ENCODE peak calls at places on chromosomes 5 and 9, in seven cellular contexts. One of them, this sample, is unnamed. For H3K4me1, the result is how much of the 10 kb centered on the place peaks cover.

GRCh38 chr5:83049370-83049863 is 27.8 kb downstream of the TMEM167A start:
- DNase-seq in SJCRH30: no peak
- DNase-seq in endothelial cell of umbilical vein: no peak
- DNase-seq in lower lobe of right lung: no peak
- DNase-seq in GM23248: no peak
- DNase-seq in right lobe of liver: no peak
- DNase-seq in upper lobe of right lung: no peak
- DNase-seq in this sample: no peak

GRCh38 chr9:78559449-78559885 is 262.5 kb downstream of the PSAT1 start:
- DNase-seq in SJCRH30: no peak
- DNase-seq in endothelial cell of umbilical vein: no peak
- DNase-seq in lower lobe of right lung: no peak
- DNase-seq in GM23248: peak
- DNase-seq in right lobe of liver: no peak
- DNase-seq in upper lobe of right lung: no peak
- DNase-seq in this sample: no peak

GRCh38 chr9:79353856-79354520 is 217.8 kb upstream of the TLE4 start:
- DNase-seq in SJCRH30: peak
- DNase-seq in endothelial cell of umbilical vein: peak
- DNase-seq in lower lobe of right lung: no peak
- DNase-seq in GM23248: peak
- DNase-seq in right lobe of liver: no peak
- DNase-seq in upper lobe of right lung: no peak
- DNase-seq in this sample: no peak

GRCh38 chr9:9612270-9612669 is 1000.5 kb downstream of the PTPRD start:
- DNase-seq in SJCRH30: peak
- DNase-seq in endothelial cell of umbilical vein: peak
- DNase-seq in lower lobe of right lung: no peak
- DNase-seq in GM23248: no peak
- DNase-seq in right lobe of liver: no peak
- DNase-seq in upper lobe of right lung: no peak
- DNase-seq in this sample: no peak

GRCh38 chr9:86535406-86535915 is 181.3 kb upstream of the TUT7 start:
- DNase-seq in SJCRH30: no peak
- DNase-seq in endothelial cell of umbilical vein: no peak
- DNase-seq in lower lobe of right lung: no peak
- DNase-seq in GM23248: no peak
- DNase-seq in right lobe of liver: no peak
- DNase-seq in upper lobe of right lung: no peak
- DNase-seq in this sample: no peak

GRCh38 chr9:91680998-91681397 is 257.4 kb upstream of the NFIL3 start:
- DNase-seq in SJCRH30: no peak
- DNase-seq in endothelial cell of umbilical vein: no peak
- DNase-seq in lower lobe of right lung: no peak
- DNase-seq in GM23248: no peak
- DNase-seq in right lobe of liver: no peak
- DNase-seq in upper lobe of right lung: no peak
- DNase-seq in this sample: no peak

GRCh38 chr5:149628221-149628620 is 46.9 kb downstream of the ARHGEF37 start:
- DNase-seq in SJCRH30: no peak
- DNase-seq in endothelial cell of umbilical vein: peak
- DNase-seq in lower lobe of right lung: no peak
- DNase-seq in GM23248: no peak
- DNase-seq in right lobe of liver: no peak
- DNase-seq in upper lobe of right lung: no peak
- DNase-seq in this sample: no peak

GRCh38 chr5:69024241-69024651 is 69.6 kb upstream of the SLC30A5 start:
- DNase-seq in SJCRH30: peak
- DNase-seq in endothelial cell of umbilical vein: peak
- DNase-seq in lower lobe of right lung: no peak
- DNase-seq in GM23248: peak
- DNase-seq in right lobe of liver: no peak
- DNase-seq in upper lobe of right lung: no peak
- DNase-seq in this sample: no peak

GRCh38 chr9:9950813-9951212 is 662.0 kb downstream of the PTPRD start:
- DNase-seq in SJCRH30: no peak
- DNase-seq in endothelial cell of umbilical vein: no peak
- DNase-seq in lower lobe of right lung: no peak
- DNase-seq in GM23248: peak
- DNase-seq in right lobe of liver: no peak
- DNase-seq in upper lobe of right lung: no peak
- DNase-seq in this sample: no peak

GRCh38 chr5:140595538-140595937 is 30.9 kb downstream of the SLC35A4 start:
- DNase-seq in SJCRH30: peak
- DNase-seq in endothelial cell of umbilical vein: peak
- DNase-seq in lower lobe of right lung: no peak
- DNase-seq in GM23248: no peak
- DNase-seq in right lobe of liver: no peak
- DNase-seq in upper lobe of right lung: no peak
- DNase-seq in this sample: no peak

GRCh38 chr9:93186151-93186715 is 2.3 kb downstream of the WNK2 start:
- DNase-seq in SJCRH30: no peak
- DNase-seq in endothelial cell of umbilical vein: no peak
- DNase-seq in lower lobe of right lung: no peak
- DNase-seq in GM23248: no peak
- DNase-seq in right lobe of liver: no peak
- DNase-seq in upper lobe of right lung: no peak
- DNase-seq in this sample: no peak

GRCh38 chr5:141320225-141321169 is at the start of gene TAF7:
- DNase-seq in SJCRH30: peak
- DNase-seq in endothelial cell of umbilical vein: peak
- DNase-seq in lower lobe of right lung: peak
- DNase-seq in GM23248: peak
- DNase-seq in right lobe of liver: peak
- DNase-seq in upper lobe of right lung: peak
- DNase-seq in this sample: peak

GRCh38 chr9:93648181-93648580 is 71.8 kb downstream of the PHF2 start:
- DNase-seq in SJCRH30: no peak
- DNase-seq in endothelial cell of umbilical vein: no peak
- DNase-seq in lower lobe of right lung: no peak
- DNase-seq in GM23248: no peak
- DNase-seq in right lobe of liver: no peak
- DNase-seq in upper lobe of right lung: peak
- DNase-seq in this sample: no peak

GRCh38 chr9:82284758-82285157 is 296.2 kb downstream of the SPATA31D1 start:
- DNase-seq in SJCRH30: no peak
- DNase-seq in endothelial cell of umbilical vein: no peak
- DNase-seq in lower lobe of right lung: no peak
- DNase-seq in GM23248: no peak
- DNase-seq in right lobe of liver: no peak
- DNase-seq in upper lobe of right lung: no peak
- DNase-seq in this sample: no peak

GRCh38 chr9:84327184-84327583 is 13.4 kb downstream of the SLC28A3 start:
- DNase-seq in SJCRH30: no peak
- DNase-seq in endothelial cell of umbilical vein: no peak
- DNase-seq in lower lobe of right lung: no peak
- DNase-seq in GM23248: no peak
- DNase-seq in right lobe of liver: no peak
- DNase-seq in upper lobe of right lung: no peak
- DNase-seq in this sample: no peak

GRCh38 chr5:115375922-115376321 is 79.5 kb upstream of the CCDC112 start:
- DNase-seq in SJCRH30: peak
- DNase-seq in endothelial cell of umbilical vein: no peak
- DNase-seq in lower lobe of right lung: peak
- DNase-seq in GM23248: no peak
- DNase-seq in right lobe of liver: peak
- DNase-seq in upper lobe of right lung: no peak
- DNase-seq in this sample: no peak

GRCh38 chr5:1294839-1295649 is at the start of gene TERT:
- DNase-seq in SJCRH30: no peak
- DNase-seq in endothelial cell of umbilical vein: no peak
- DNase-seq in lower lobe of right lung: peak
- DNase-seq in GM23248: no peak
- DNase-seq in right lobe of liver: no peak
- DNase-seq in upper lobe of right lung: peak
- DNase-seq in this sample: peak

GRCh38 chr9:116985636-116986414 is 298.7 kb downstream of the TRIM32 start:
- DNase-seq in SJCRH30: no peak
- DNase-seq in endothelial cell of umbilical vein: no peak
- DNase-seq in lower lobe of right lung: no peak
- DNase-seq in GM23248: no peak
- DNase-seq in right lobe of liver: no peak
- DNase-seq in upper lobe of right lung: no peak
- DNase-seq in this sample: no peak

GRCh38 chr5:132254321-132254977 is 3.0 kb upstream of the PDLIM4 start:
- DNase-seq in SJCRH30: no peak
- DNase-seq in endothelial cell of umbilical vein: no peak
- DNase-seq in lower lobe of right lung: peak
- DNase-seq in GM23248: no peak
- DNase-seq in right lobe of liver: no peak
- DNase-seq in upper lobe of right lung: peak
- DNase-seq in this sample: peak

GRCh38 chr9:70403618-70404025 is 10.8 kb downstream of the KLF9 start:
- DNase-seq in SJCRH30: no peak
- DNase-seq in endothelial cell of umbilical vein: peak
- DNase-seq in lower lobe of right lung: no peak
- DNase-seq in GM23248: peak
- DNase-seq in right lobe of liver: no peak
- DNase-seq in upper lobe of right lung: no peak
- DNase-seq in this sample: no peak
- H3K4me3 ChIP-seq in SJCRH30: no peak
- H3K4me3 ChIP-seq in endothelial cell of umbilical vein: no peak
- H3K4me3 ChIP-seq in lower lobe of right lung: no peak
- H3K4me3 ChIP-seq in GM23248: peak
- H3K4me3 ChIP-seq in right lobe of liver: no peak
- H3K4me3 ChIP-seq in upper lobe of right lung: no peak
- H3K4me3 ChIP-seq in this sample: no peak

GRCh38 chr9:114348261-114348905 is 18.7 kb downstream of the ORM2 start:
- DNase-seq in SJCRH30: no peak
- DNase-seq in endothelial cell of umbilical vein: no peak
- DNase-seq in lower lobe of right lung: no peak
- DNase-seq in GM23248: no peak
- DNase-seq in right lobe of liver: no peak
- DNase-seq in upper lobe of right lung: no peak
- DNase-seq in this sample: no peak

GRCh38 chr9:114349713-114350480 is 20.2 kb downstream of the ORM2 start:
- DNase-seq in SJCRH30: no peak
- DNase-seq in endothelial cell of umbilical vein: no peak
- DNase-seq in lower lobe of right lung: no peak
- DNase-seq in GM23248: no peak
- DNase-seq in right lobe of liver: no peak
- DNase-seq in upper lobe of right lung: no peak
- DNase-seq in this sample: peak

GRCh38 chr9:114350636-114351396 is 21.1 kb downstream of the ORM2 start:
- DNase-seq in SJCRH30: no peak
- DNase-seq in endothelial cell of umbilical vein: no peak
- DNase-seq in lower lobe of right lung: no peak
- DNase-seq in GM23248: no peak
- DNase-seq in right lobe of liver: no peak
- DNase-seq in upper lobe of right lung: no peak
- DNase-seq in this sample: peak

GRCh38 chr9:114347675-114348074 is 18.0 kb downstream of the ORM2 start:
- DNase-seq in SJCRH30: no peak
- DNase-seq in endothelial cell of umbilical vein: no peak
- DNase-seq in lower lobe of right lung: no peak
- DNase-seq in GM23248: no peak
- DNase-seq in right lobe of liver: no peak
- DNase-seq in upper lobe of right lung: no peak
- DNase-seq in this sample: peak

GRCh38 chr9:114348906-114349482 is 19.3 kb downstream of the ORM2 start:
- DNase-seq in SJCRH30: peak
- DNase-seq in endothelial cell of umbilical vein: peak
- DNase-seq in lower lobe of right lung: peak
- DNase-seq in GM23248: peak
- DNase-seq in right lobe of liver: peak
- DNase-seq in upper lobe of right lung: peak
- DNase-seq in this sample: peak
- H3K27ac ChIP-seq in SJCRH30: no peak
- H3K27ac ChIP-seq in endothelial cell of umbilical vein: no peak
- H3K27ac ChIP-seq in lower lobe of right lung: peak
- H3K27ac ChIP-seq in GM23248: peak
- H3K27ac ChIP-seq in right lobe of liver: no peak
- H3K27ac ChIP-seq in upper lobe of right lung: peak
- H3K27ac ChIP-seq in this sample: no peak

DNA sequence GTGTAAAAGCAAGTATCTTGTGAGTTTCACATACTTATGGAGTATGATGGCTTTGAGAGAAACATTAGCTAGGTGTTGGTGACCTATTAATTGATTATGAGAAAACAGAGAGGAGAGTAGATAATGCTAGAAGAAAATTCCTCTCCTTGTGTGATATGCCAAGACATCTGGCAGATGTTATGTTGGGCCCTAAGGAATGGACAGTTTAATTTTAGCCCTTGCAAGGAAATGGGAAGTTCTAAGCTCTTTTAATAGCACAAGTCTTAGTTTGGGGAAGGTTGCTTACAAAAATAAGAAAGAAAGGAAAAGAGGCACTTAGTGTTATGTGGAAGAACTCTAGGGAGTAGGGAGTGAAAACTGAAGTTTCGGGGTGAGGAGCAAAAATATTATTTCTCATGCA is 5.1 kb downstream of the ZNF462 start:
- DNase-seq in SJCRH30: no peak
- DNase-seq in endothelial cell of umbilical vein: no peak
- DNase-seq in lower lobe of right lung: no peak
- DNase-seq in GM23248: no peak
- DNase-seq in right lobe of liver: no peak
- DNase-seq in upper lobe of right lung: no peak
- DNase-seq in this sample: no peak
- H3K4me1 ChIP-seq in SJCRH30: under half
- H3K4me1 ChIP-seq in endothelial cell of umbilical vein: under half
- H3K4me1 ChIP-seq in lower lobe of right lung: under half
- H3K4me1 ChIP-seq in GM23248: under half
- H3K4me1 ChIP-seq in right lobe of liver: under half
- H3K4me1 ChIP-seq in upper lobe of right lung: under half
- H3K4me1 ChIP-seq in this sample: under half

GRCh38 chr5:148412124-148412523 is 28.4 kb downstream of the FBXO38 start:
- DNase-seq in SJCRH30: no peak
- DNase-seq in endothelial cell of umbilical vein: no peak
- DNase-seq in lower lobe of right lung: no peak
- DNase-seq in GM23248: no peak
- DNase-seq in right lobe of liver: no peak
- DNase-seq in upper lobe of right lung: no peak
- DNase-seq in this sample: no peak

GRCh38 chr5:148416921-148417320 is 33.2 kb downstream of the FBXO38 start:
- DNase-seq in SJCRH30: no peak
- DNase-seq in endothelial cell of umbilical vein: peak
- DNase-seq in lower lobe of right lung: no peak
- DNase-seq in GM23248: peak
- DNase-seq in right lobe of liver: no peak
- DNase-seq in upper lobe of right lung: no peak
- DNase-seq in this sample: no peak

GRCh38 chr5:148418511-148418910 is 34.8 kb downstream of the FBXO38 start:
- DNase-seq in SJCRH30: no peak
- DNase-seq in endothelial cell of umbilical vein: no peak
- DNase-seq in lower lobe of right lung: no peak
- DNase-seq in GM23248: no peak
- DNase-seq in right lobe of liver: no peak
- DNase-seq in upper lobe of right lung: no peak
- DNase-seq in this sample: no peak

GRCh38 chr5:148414848-148415247 is 31.1 kb downstream of the FBXO38 start:
- DNase-seq in SJCRH30: no peak
- DNase-seq in endothelial cell of umbilical vein: no peak
- DNase-seq in lower lobe of right lung: no peak
- DNase-seq in GM23248: peak
- DNase-seq in right lobe of liver: no peak
- DNase-seq in upper lobe of right lung: no peak
- DNase-seq in this sample: no peak
- H3K4me3 ChIP-seq in SJCRH30: no peak
- H3K4me3 ChIP-seq in endothelial cell of umbilical vein: no peak
- H3K4me3 ChIP-seq in lower lobe of right lung: no peak
- H3K4me3 ChIP-seq in GM23248: no peak
- H3K4me3 ChIP-seq in right lobe of liver: no peak
- H3K4me3 ChIP-seq in upper lobe of right lung: no peak
- H3K4me3 ChIP-seq in this sample: no peak

This sample was measured in aorta.